ENCODE peak calls at places on chromosomes 12 and 14, in five cellular contexts. J, D, F, Y and K are unnamed samples.

GRCh38 chr14:58331111-58331510 is 32.8 kb downstream of the ARID4A start:
- DNase-seq in J (peak), D (peak), F (peak), Y (peak), K (peak)

GRCh38 chr12:6852651-6853354 is 853 bp downstream of the USP5 start:
- DNase-seq in J (no peak), D (peak), F (peak), Y (peak), K (no peak)

GRCh38 chr12:2640281-2640680 is 154.5 kb upstream of the FKBP4 start:
- DNase-seq in J (no peak), D (no peak), F (no peak), Y (no peak), K (no peak)

GRCh38 chr12:124686885-124687694 is 119.7 kb upstream of the NCOR2 start:
- DNase-seq in J (no peak), D (peak), F (no peak), Y (no peak), K (no peak)

GRCh38 chr12:124464830-124465229 is 102.6 kb downstream of the NCOR2 start:
- DNase-seq in J (no peak), D (no peak), F (no peak), Y (no peak), K (no peak)

GRCh38 chr14:56299306-56299984 is 181.2 kb downstream of the PELI2 start:
- DNase-seq in J (no peak), D (no peak), F (no peak), Y (no peak), K (no peak)

GRCh38 chr14:22380511-22381455 is 208.2 kb downstream of the DAD1 start:
- DNase-seq in J (no peak), D (no peak), F (peak), Y (no peak), K (no peak)

GRCh38 chr14:102221026-102221425 is 81.3 kb downstream of the WDR20 start:
- DNase-seq in J (no peak), D (no peak), F (peak), Y (no peak), K (no peak)

GRCh38 chr12:51911788-51912711 is 4.7 kb downstream of the ACVRL1 start:
- DNase-seq in J (no peak), D (no peak), F (no peak), Y (no peak), K (peak)

GRCh38 chr12:130524759-130525158 is 187.1 kb downstream of the PIWIL1 start:
- DNase-seq in J (no peak), D (no peak), F (no peak), Y (no peak), K (no peak)

GRCh38 chr12:34606749-34607519 is 584.6 kb downstream of the ALG10 start:
- DNase-seq in J (no peak), D (no peak), F (no peak), Y (no peak), K (no peak)

GRCh38 chr12:55806982-55807381 is 10.5 kb downstream of the SARNP start:
- DNase-seq in J (no peak), D (no peak), F (no peak), Y (no peak), K (no peak)